ENCODE peak calls at places on chromosomes 7 and 10, in four cellular contexts. One of them, this sample, is unnamed.

GRCh38 chr7:94087664-94088352 is 83.7 kb upstream of the BET1 start:
- DNase-seq in NCI-H524 treated with DMSO at 0.1 percent for 48 hours: no peak
- DNase-seq in kidney tubule cell: peak
- DNase-seq in posterior vena cava: no peak
- DNase-seq in this sample: peak

GRCh38 chr7:154871928-154872750 is 130.8 kb downstream of the PAXIP1 start:
- DNase-seq in NCI-H524 treated with DMSO at 0.1 percent for 48 hours: no peak
- DNase-seq in kidney tubule cell: no peak
- DNase-seq in posterior vena cava: no peak
- DNase-seq in this sample: no peak

GRCh38 chr10:107169516-107169915 is 5.0 kb upstream of the SORCS1 start:
- DNase-seq in NCI-H524 treated with DMSO at 0.1 percent for 48 hours: no peak
- DNase-seq in kidney tubule cell: no peak
- DNase-seq in posterior vena cava: no peak
- DNase-seq in this sample: peak

GRCh38 chr7:31724696-31725095 is 37.7 kb downstream of the PPP1R17 start:
- DNase-seq in NCI-H524 treated with DMSO at 0.1 percent for 48 hours: no peak
- DNase-seq in kidney tubule cell: no peak
- DNase-seq in posterior vena cava: no peak
- DNase-seq in this sample: peak

GRCh38 chr7:2037805-2038635 is 194.7 kb downstream of the MAD1L1 start:
- DNase-seq in NCI-H524 treated with DMSO at 0.1 percent for 48 hours: no peak
- DNase-seq in kidney tubule cell: peak
- DNase-seq in posterior vena cava: peak
- DNase-seq in this sample: no peak

GRCh38 chr10:125967533-125967932 is 71.2 kb downstream of the FANK1 start:
- DNase-seq in NCI-H524 treated with DMSO at 0.1 percent for 48 hours: no peak
- DNase-seq in kidney tubule cell: no peak
- DNase-seq in posterior vena cava: no peak
- DNase-seq in this sample: no peak

GRCh38 chr10:108789911-108790310 is 1133.4 kb downstream of the XPNPEP1 start:
- DNase-seq in NCI-H524 treated with DMSO at 0.1 percent for 48 hours: no peak
- DNase-seq in kidney tubule cell: peak
- DNase-seq in posterior vena cava: no peak
- DNase-seq in this sample: peak

GRCh38 chr7:97685952-97686351 is 45.9 kb upstream of the TAC1 start:
- DNase-seq in NCI-H524 treated with DMSO at 0.1 percent for 48 hours: no peak
- DNase-seq in kidney tubule cell: no peak
- DNase-seq in posterior vena cava: no peak
- DNase-seq in this sample: no peak

GRCh38 chr7:34748244-34749039 is 90.4 kb downstream of the NPSR1 start:
- DNase-seq in NCI-H524 treated with DMSO at 0.1 percent for 48 hours: no peak
- DNase-seq in kidney tubule cell: peak
- DNase-seq in posterior vena cava: no peak
- DNase-seq in this sample: peak

GRCh38 chr10:14225374-14225773 is 105.3 kb downstream of the FRMD4A start:
- DNase-seq in NCI-H524 treated with DMSO at 0.1 percent for 48 hours: no peak
- DNase-seq in kidney tubule cell: no peak
- DNase-seq in posterior vena cava: no peak
- DNase-seq in this sample: no peak

GRCh38 chr10:74290703-74291102 is 139.7 kb downstream of the ADK start:
- DNase-seq in NCI-H524 treated with DMSO at 0.1 percent for 48 hours: no peak
- DNase-seq in kidney tubule cell: no peak
- DNase-seq in posterior vena cava: no peak
- DNase-seq in this sample: peak

GRCh38 chr10:43383204-43383971 is 12.0 kb downstream of the FXYD4 start:
- DNase-seq in NCI-H524 treated with DMSO at 0.1 percent for 48 hours: no peak
- DNase-seq in kidney tubule cell: peak
- DNase-seq in posterior vena cava: peak
- DNase-seq in this sample: no peak

GRCh38 chr10:103186128-103186527 is 6.9 kb downstream of the NT5C2 start:
- DNase-seq in NCI-H524 treated with DMSO at 0.1 percent for 48 hours: no peak
- DNase-seq in kidney tubule cell: no peak
- DNase-seq in posterior vena cava: no peak
- DNase-seq in this sample: no peak

GRCh38 chr10:117444497-117445040 is 69.3 kb upstream of the PDZD8 start:
- DNase-seq in NCI-H524 treated with DMSO at 0.1 percent for 48 hours: no peak
- DNase-seq in kidney tubule cell: peak
- DNase-seq in posterior vena cava: no peak
- DNase-seq in this sample: no peak

GRCh38 chr10:21860718-21861117 is 142.8 kb downstream of the DNAJC1 start:
- DNase-seq in NCI-H524 treated with DMSO at 0.1 percent for 48 hours: no peak
- DNase-seq in kidney tubule cell: peak
- DNase-seq in posterior vena cava: no peak
- DNase-seq in this sample: no peak

GRCh38 chr7:20146461-20146860 is 70.7 kb downstream of the MACC1 start:
- DNase-seq in NCI-H524 treated with DMSO at 0.1 percent for 48 hours: no peak
- DNase-seq in kidney tubule cell: no peak
- DNase-seq in posterior vena cava: no peak
- DNase-seq in this sample: no peak